ENCODE peak calls at places on chromosome 17, in nine cellular contexts. U, Q, O, W, G, C, M, F and D are unnamed samples.

GRCh38 chr17:75036643-75037268 is 10.0 kb downstream of the ATP5PD start:
- DNase-seq in U (peak), Q (peak), F (peak), O (peak), C (peak), M (no peak), G (no peak), W (peak), D (peak)

GRCh38 chr17:10628756-10629155 is 28.4 kb downstream of the MYH3 start:
- DNase-seq in Q (no peak), W (no peak), O (no peak), G (no peak), U (no peak), C (no peak), F (no peak), M (no peak), D (no peak)

GRCh38 chr17:43595466-43595865 is 49.3 kb upstream of the ETV4 start:
- DNase-seq in M (no peak), F (no peak), Q (no peak), O (no peak), C (no peak), W (no peak), G (no peak), U (no peak), D (no peak)

GRCh38 chr17:61205931-61206330 is 193.7 kb upstream of the TBX2 start:
- DNase-seq in F (no peak), G (no peak), C (no peak), U (no peak), M (no peak), Q (no peak), W (no peak), O (no peak), D (no peak)

GRCh38 chr17:79844869-79845600 is 5.8 kb upstream of the CBX4 start:
- DNase-seq in O (peak), G (peak), F (no peak), W (peak), U (peak), Q (peak), C (no peak), M (no peak), D (peak)

GRCh38 chr17:39064374-39064773 is 87.1 kb downstream of the PLXDC1 start:
- DNase-seq in U (no peak), W (no peak), Q (no peak), O (no peak), G (no peak), F (no peak), C (no peak), M (no peak), D (no peak)

GRCh38 chr17:57662644-57663308 is 82.3 kb downstream of the CCDC182 start:
- DNase-seq in C (peak), Q (peak), W (peak), U (peak), G (peak), M (no peak), F (peak), O (peak), D (peak)

GRCh38 chr17:80795737-80796136 is 195.9 kb upstream of the CHMP6 start:
- DNase-seq in O (peak), M (no peak), G (no peak), F (no peak), U (no peak), W (peak), C (no peak), Q (no peak), D (peak)

GRCh38 chr17:73510981-73511442 is 133.2 kb downstream of the SDK2 start:
- DNase-seq in F (no peak), W (no peak), O (no peak), G (no peak), C (no peak), M (no peak), U (no peak), Q (no peak), D (no peak)

GRCh38 chr17:62819511-62820221 is 11.6 kb upstream of the MARCHF10 start:
- DNase-seq in U (peak), O (no peak), G (peak), Q (peak), C (peak), F (peak), M (no peak), W (peak), D (no peak)

GRCh38 chr17:54544239-54544638 is 356.4 kb upstream of the TOM1L1 start:
- DNase-seq in C (no peak), M (no peak), G (no peak), F (no peak), U (no peak), W (no peak), O (no peak), Q (no peak), D (no peak)

GRCh38 chr17:38451030-38451839 is 23.0 kb downstream of the ARHGAP23 start:
- DNase-seq in Q (no peak), O (no peak), U (no peak), M (no peak), G (peak), W (no peak), C (no peak), F (no peak), D (no peak)

GRCh38 chr17:46942441-46943217 is 19.7 kb downstream of the GOSR2 start:
- DNase-seq in U (peak), O (peak), G (peak), Q (peak), F (peak), C (no peak), M (no peak), W (no peak), D (no peak)

GRCh38 chr17:2703181-2703580 is 8.4 kb downstream of the CLUH start:
- DNase-seq in C (no peak), M (no peak), G (no peak), Q (no peak), U (no peak), F (no peak), O (peak), W (peak), D (peak)

GRCh38 chr17:31744541-31744951 is 114.5 kb downstream of the COPRS start:
- DNase-seq in M (no peak), W (no peak), U (no peak), G (no peak), Q (no peak), C (no peak), O (no peak), F (no peak), D (no peak)

GRCh38 chr17:77884019-77884418 is 74.5 kb upstream of the TNRC6C start:
- DNase-seq in G (no peak), W (no peak), F (no peak), C (no peak), U (no peak), O (no peak), M (no peak), Q (no peak), D (no peak)

GRCh38 chr17:63843387-63844292 is 1.2 kb upstream of the SMARCD2 start:
- DNase-seq in G (no peak), M (peak), F (peak), O (peak), U (peak), C (no peak), W (peak), Q (no peak), D (no peak)

GRCh38 chr17:63345598-63345997 is 100.5 kb downstream of the CYB561 start:
- DNase-seq in M (no peak), W (no peak), Q (no peak), C (no peak), F (no peak), O (no peak), U (no peak), G (no peak), D (no peak)

GRCh38 chr17:65754641-65755040 is 193.2 kb upstream of the AXIN2 start:
- DNase-seq in M (no peak), U (no peak), G (no peak), C (no peak), W (no peak), Q (no peak), O (no peak), F (no peak), D (no peak)

GRCh38 chr17:73589096-73589980 is 54.9 kb downstream of the SDK2 start:
- DNase-seq in F (no peak), G (no peak), W (no peak), Q (no peak), M (no peak), O (no peak), C (no peak), U (no peak), D (no peak)

GRCh38 chr17:45935710-45936509 is 41.6 kb downstream of the MAPT start:
- DNase-seq in W (no peak), C (no peak), U (no peak), G (peak), F (no peak), M (no peak), Q (no peak), O (no peak), D (peak)

GRCh38 chr17:64507418-64507766 is 615 bp downstream of the CEP95 start:
- DNase-seq in O (no peak), C (no peak), G (peak), Q (peak), F (no peak), U (no peak), W (no peak), M (no peak), D (no peak)

GRCh38 chr17:4445731-4446130 is 12.0 kb downstream of the SPNS3 start:
- DNase-seq in M (no peak), F (no peak), Q (no peak), C (no peak), U (no peak), G (no peak), O (no peak), W (no peak), D (no peak)

GRCh38 chr17:1331708-1332107 is 52.2 kb downstream of the TRARG1 start:
- DNase-seq in U (no peak), Q (no peak), G (no peak), F (no peak), C (no peak), M (no peak), W (no peak), O (no peak), D (no peak)

GRCh38 chr17:18009609-18010420 is 29.2 kb downstream of the ATPAF2 start:
- DNase-seq in O (no peak), W (no peak), U (no peak), M (no peak), C (no peak), F (no peak), Q (no peak), G (no peak), D (no peak)

GRCh38 chr17:7676533-7676932 is 10.8 kb downstream of the TP53 start:
- DNase-seq in U (no peak), W (no peak), C (no peak), M (no peak), Q (no peak), F (no peak), G (no peak), O (no peak), D (no peak)

GRCh38 chr17:29051194-29051593 is 8.3 kb downstream of the PIPOX start:
- DNase-seq in C (no peak), M (no peak), U (no peak), Q (no peak), F (no peak), W (no peak), O (no peak), G (no peak), D (no peak)

GRCh38 chr17:74443516-74444296 is 11.8 kb downstream of the GPRC5C start:
- DNase-seq in G (no peak), W (no peak), O (no peak), U (no peak), F (no peak), M (no peak), C (no peak), Q (no peak), D (no peak)

GRCh38 chr17:21017861-21018260 is 24.9 kb downstream of the USP22 start:
- DNase-seq in G (no peak), Q (no peak), M (no peak), W (peak), O (no peak), C (no peak), U (no peak), F (no peak), D (no peak)
- TF ChIP-seq POLR2A in G (no peak), Q (no peak), M (no peak), W (no peak), O (no peak), C (no peak), U (no peak), F (no peak), D (no peak)

GRCh38 chr17:8985054-8985701 is 19.7 kb upstream of the PIK3R5 start:
- DNase-seq in G (no peak), O (no peak), U (no peak), W (no peak), F (no peak), C (peak), M (no peak), Q (no peak), D (no peak)

GRCh38 chr17:8991514-8992285 is 26.2 kb upstream of the PIK3R5 start:
- DNase-seq in F (peak), Q (peak), G (peak), U (peak), C (no peak), M (no peak), W (peak), O (no peak), D (peak)

GRCh38 chr17:8988263-8988662 is 22.8 kb upstream of the PIK3R5 start:
- DNase-seq in Q (no peak), O (no peak), W (no peak), G (no peak), C (no peak), M (no peak), U (no peak), F (no peak), D (no peak)

GRCh38 chr17:8981443-8981842 is 15.9 kb upstream of the PIK3R5 start:
- DNase-seq in U (no peak), Q (no peak), F (no peak), W (no peak), M (no peak), G (no peak), O (no peak), C (no peak), D (no peak)

DNA sequence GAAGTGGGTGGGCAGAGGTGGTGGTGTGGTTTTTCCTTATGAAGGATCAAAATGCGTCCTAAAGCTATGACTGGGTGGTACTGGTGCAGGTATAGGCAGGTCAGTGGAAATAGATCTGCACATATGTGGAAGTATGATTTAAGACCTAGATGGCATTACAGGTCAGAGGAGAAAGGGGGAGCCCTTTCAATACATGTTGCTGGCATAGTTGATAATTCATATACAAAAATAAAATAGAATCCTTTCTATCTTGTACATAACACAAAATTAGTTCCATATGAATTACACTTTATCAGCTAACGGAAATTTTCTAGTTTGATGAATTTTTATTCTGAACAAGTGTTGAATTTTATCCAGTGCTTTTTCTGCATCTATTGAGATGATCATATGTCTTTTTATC is 20.8 kb upstream of the PIK3R5 start:
- DNase-seq in O (no peak), Q (no peak), M (no peak), U (no peak), W (no peak), C (no peak), F (no peak), G (no peak), D (no peak)
- TF ChIP-seq CTCF in O (no peak), Q (peak), M (peak), U (no peak), W (no peak), C (no peak), F (no peak), G (no peak), D (peak)

DNA sequence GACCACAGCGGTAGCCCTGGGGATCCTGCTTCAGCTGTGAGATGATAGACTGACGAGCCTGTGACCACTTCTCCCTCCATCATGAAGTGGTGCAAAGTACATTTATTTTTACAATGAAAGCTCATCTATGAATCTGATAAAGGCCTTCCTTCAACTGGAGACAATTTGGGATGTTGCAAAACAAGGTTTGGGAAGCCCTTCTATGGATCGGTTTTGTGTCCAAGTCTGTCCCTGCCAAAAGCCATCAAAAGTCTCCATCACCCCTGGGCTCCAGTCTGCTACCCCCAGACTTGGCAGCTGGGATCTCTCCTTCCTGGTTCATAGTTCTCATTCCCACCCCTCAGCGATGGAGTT is 1.9 kb downstream of the ZACN start:
- DNase-seq in Q (no peak), W (no peak), C (no peak), M (no peak), F (no peak), O (no peak), G (no peak), U (no peak), D (no peak)
- H3K4me3 ChIP-seq in Q (no peak), W (no peak), C (no peak), M (no peak), F (no peak), O (no peak), G (no peak), U (no peak), D (no peak)

DNA sequence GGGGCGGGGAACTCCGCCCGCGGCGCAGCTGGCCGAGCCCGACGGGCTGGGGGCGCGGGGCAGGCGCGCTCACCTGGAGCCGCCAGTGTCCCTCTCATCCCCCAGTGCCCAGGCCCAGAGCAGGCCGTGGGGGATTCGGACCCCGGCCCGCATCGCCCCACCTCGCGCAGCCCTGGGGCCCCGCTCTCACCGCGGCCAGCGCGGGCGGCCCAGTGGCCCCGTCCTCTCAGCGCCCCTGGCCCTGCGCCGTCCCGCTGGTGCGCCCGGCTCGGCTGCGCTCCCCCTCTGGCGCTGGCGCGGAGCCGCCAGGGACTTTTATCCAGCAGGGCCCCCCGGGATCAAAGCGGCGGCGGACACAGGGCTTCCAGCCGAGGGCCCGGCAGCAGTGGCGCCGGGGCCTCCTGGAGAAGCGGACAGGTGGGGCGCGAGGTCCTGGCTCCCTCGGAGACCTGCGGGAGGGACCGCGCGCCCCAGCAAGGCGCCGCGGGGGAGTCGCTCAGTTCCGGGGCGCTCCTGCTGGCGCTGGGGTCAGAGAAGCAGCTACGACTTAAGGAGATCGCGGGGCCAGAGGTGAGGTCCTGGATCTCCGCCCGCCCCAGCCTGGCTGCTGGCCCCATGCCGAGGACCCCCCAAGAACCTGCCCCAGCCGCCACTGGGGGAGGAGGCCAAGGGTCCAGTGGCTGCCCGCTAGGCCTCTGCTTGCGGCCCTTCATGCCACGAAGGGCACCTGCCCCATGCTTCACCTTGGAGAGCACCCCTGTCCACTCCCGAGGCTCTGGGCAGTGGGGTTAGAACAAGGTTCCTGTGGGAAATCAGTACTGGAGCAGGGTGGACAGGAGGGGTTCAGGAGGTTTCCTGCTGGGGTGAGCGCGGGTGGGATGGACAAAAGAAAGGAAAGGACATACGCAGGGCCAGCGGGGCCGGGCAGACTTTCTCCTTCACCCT is 839 bp upstream of the NOTUM start:
- DNase-seq in W (no peak), O (no peak), C (no peak), G (no peak), U (no peak), M (no peak), Q (no peak), F (no peak), D (no peak)
- TF ChIP-seq POLR2A in W (no peak), O (no peak), C (no peak), G (no peak), U (no peak), M (no peak), Q (no peak), F (no peak), D (no peak)